ENCODE peak calls at places on chromosomes 5 and 9, in four cellular contexts. Z is left ventricle myocardium inferior; N is CD8-positive, alpha-beta T cell; K is Calu3. L is an unnamed sample.

GRCh38 chr9:123460091-123460490 is 104.1 kb downstream of the CRB2 start:
- DNase-seq in Z (no peak), N (no peak), K (no peak), L (no peak)

GRCh38 chr9:123093141-123093540 is 59.7 kb downstream of the GPR21 start:
- DNase-seq in Z (no peak), N (no peak), K (no peak), L (no peak)

GRCh38 chr9:89278997-89279739 is 31.8 kb upstream of the CKS2 start:
- DNase-seq in Z (no peak), N (no peak), K (peak), L (peak)

GRCh38 chr5:9546973-9547947 is 1.4 kb upstream of the SEMA5A start:
- DNase-seq in Z (no peak), N (no peak), K (no peak), L (no peak)

GRCh38 chr9:136410500-136411287 is at the start of the genes ENTR1 and PMPCA:
- DNase-seq in Z (peak), N (peak), K (peak), L (peak)

GRCh38 chr9:34123682-34124081 is 2.8 kb downstream of the DCAF12 start:
- DNase-seq in Z (no peak), N (no peak), K (no peak), L (peak)

GRCh38 chr5:80165430-80165829 is 90.4 kb downstream of the SERINC5 start:
- DNase-seq in Z (no peak), N (no peak), K (no peak), L (no peak)

GRCh38 chr5:169218862-169219261 is 82.1 kb downstream of the SLIT3 start:
- DNase-seq in Z (no peak), N (no peak), K (no peak), L (no peak)

GRCh38 chr5:72109625-72110024 is 2.4 kb downstream of the MAP1B start:
- DNase-seq in Z (no peak), N (no peak), K (no peak), L (no peak)

GRCh38 chr9:20994486-20994885 is 37.0 kb downstream of the HACD4 start:
- DNase-seq in Z (no peak), N (no peak), K (no peak), L (no peak)

GRCh38 chr5:54765327-54765726 is 220.1 kb downstream of the ESM1 start:
- DNase-seq in Z (no peak), N (no peak), K (no peak), L (no peak)

GRCh38 chr5:171755354-171755821 is 30.2 kb upstream of the SMIM23 start:
- DNase-seq in Z (no peak), N (no peak), K (no peak), L (no peak)

GRCh38 chr9:108270041-108270440 is 585.7 kb downstream of the ACTL7B start:
- DNase-seq in Z (no peak), N (no peak), K (no peak), L (no peak)

GRCh38 chr5:96134886-96135285 is 173.2 kb upstream of the ELL2 start:
- DNase-seq in Z (no peak), N (no peak), K (no peak), L (no peak)